ENCODE peak calls at places on chromosomes 6 and 20, in four cellular contexts. N, Z, J and I are unnamed samples.

GRCh38 chr6:25343984-25344383 is 64.8 kb downstream of the CARMIL1 start:
- DNase-seq in N (no peak), Z (no peak), J (no peak), I (no peak)

GRCh38 chr6:96927660-96928059 is 3.1 kb downstream of the KLHL32 start:
- DNase-seq in Z (no peak), J (no peak), N (no peak), I (no peak)

GRCh38 chr20:50317116-50317515 is 126.5 kb downstream of the CEBPB start:
- DNase-seq in J (no peak), N (no peak), Z (no peak), I (no peak)

GRCh38 chr6:157666721-157667120 is 156.3 kb upstream of the SNX9 start:
- DNase-seq in J (no peak), N (no peak), Z (no peak), I (no peak)

GRCh38 chr6:170269151-170269872 is 21.6 kb downstream of the DLL1 start:
- DNase-seq in Z (no peak), J (peak), N (no peak), I (no peak)

GRCh38 chr20:2114560-2114959 is 12.9 kb downstream of the STK35 start:
- DNase-seq in Z (no peak), J (no peak), N (no peak), I (no peak)

GRCh38 chr6:20631525-20631924 is 97.3 kb downstream of the CDKAL1 start:
- DNase-seq in Z (peak), J (no peak), N (no peak), I (no peak)

GRCh38 chr6:34592208-34592952 is 36.3 kb upstream of the SPDEF start:
- DNase-seq in J (no peak), N (no peak), Z (no peak), I (peak)

GRCh38 chr6:127051571-127052260 is 66.8 kb upstream of the RSPO3 start:
- DNase-seq in J (no peak), Z (no peak), N (no peak), I (no peak)

DNA sequence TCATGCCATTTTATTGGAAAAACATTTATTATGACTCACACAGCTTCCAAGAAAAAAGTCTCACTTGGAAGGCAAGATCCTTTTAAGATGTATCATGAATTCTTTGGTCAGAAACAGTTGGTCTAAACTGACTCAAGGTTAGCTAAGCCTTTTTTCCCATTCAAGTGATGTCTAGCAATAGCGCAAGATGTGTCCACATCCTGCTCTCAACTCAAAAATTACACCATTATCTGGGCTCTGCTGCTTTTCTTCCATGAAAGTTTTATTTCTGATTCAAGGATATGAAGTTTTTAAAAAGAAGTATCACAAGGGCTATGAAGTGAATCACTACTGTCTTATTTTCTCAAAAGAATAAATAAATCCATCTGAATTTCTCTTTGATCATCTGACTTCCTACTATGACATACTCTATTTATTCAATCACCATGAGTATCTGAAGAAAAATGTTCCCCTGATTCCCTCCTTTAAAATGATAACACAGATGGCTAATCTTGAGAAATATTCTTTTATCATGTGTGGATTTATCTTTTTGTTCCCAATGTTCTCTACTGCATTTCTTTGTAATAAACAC is 139.2 kb downstream of the AHI1 start:
- DNase-seq in Z (no peak), N (no peak), J (no peak), I (no peak)
- H3K4me3 ChIP-seq in Z (no peak), N (no peak), J (no peak), I (no peak)

GRCh38 chr20:59948828-59949720 is 8.9 kb downstream of the FAM217B start:
- DNase-seq in J (peak), Z (peak), N (no peak), I (peak)
- H3K4me3 ChIP-seq in J (no peak), Z (no peak), N (no peak), I (peak)

DNA sequence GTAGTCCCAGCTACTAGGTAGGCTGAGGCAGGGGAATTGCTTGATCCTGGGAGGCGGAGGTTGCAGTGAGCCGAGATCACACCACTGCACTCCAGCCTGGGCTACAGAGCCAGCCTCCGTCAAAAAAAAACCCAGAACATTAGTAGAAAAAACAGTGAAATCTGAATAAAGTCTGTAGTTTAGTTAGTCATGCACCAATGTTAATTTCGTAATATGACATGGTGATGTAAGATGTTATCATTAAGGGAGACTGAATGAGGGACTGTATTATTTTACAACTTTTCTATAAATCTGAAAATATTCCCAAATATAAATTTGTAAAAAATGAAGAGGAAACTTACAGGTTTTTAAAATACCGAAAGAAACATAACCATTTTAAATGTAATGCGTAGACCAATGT is 2.1 kb downstream of the GSTA4 start:
- DNase-seq in Z (no peak), J (no peak), N (no peak), I (no peak)
- H3K4me3 ChIP-seq in Z (no peak), J (no peak), N (no peak), I (no peak)

GRCh38 chr6:75349262-75349984 is 64.8 kb upstream of the TMEM30A start:
- DNase-seq in J (no peak), N (no peak), Z (peak), I (no peak)
- H3K4me3 ChIP-seq in J (no peak), N (peak), Z (peak), I (no peak)

DNA sequence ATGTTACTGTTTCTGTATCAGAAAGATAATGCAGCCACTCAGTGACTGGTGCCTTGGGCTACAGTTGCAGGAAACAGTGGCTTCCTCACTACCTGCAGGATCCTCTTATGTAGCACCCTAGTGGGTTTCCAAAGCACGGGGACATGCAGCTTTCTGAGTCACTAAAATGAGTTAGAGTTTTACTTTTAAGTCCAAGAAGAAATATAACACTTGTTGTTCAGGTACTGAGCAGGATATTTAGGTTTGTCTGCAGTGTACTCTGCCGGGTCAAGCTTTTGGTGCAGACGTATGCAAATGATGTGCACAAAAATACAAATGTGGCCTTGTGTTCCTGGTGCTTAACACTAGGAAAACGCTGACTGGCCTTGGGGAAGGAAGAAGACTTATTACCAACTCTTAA is 22.0 kb downstream of the ACSS1 start:
- DNase-seq in J (no peak), N (no peak), Z (peak), I (peak)
- H3K4me3 ChIP-seq in J (no peak), N (peak), Z (peak), I (peak)